ENCODE peak calls at places on chromosome X, in five cellular contexts. One of them, this sample, is unnamed.

GRCh38 chrX:57286507-57287251 is at the start of gene FAAH2:
- DNase-seq in osteoblast: no peak
- DNase-seq in GM12865: peak
- DNase-seq in HS-5: no peak
- DNase-seq in ACHN: peak
- DNase-seq in this sample: no peak

GRCh38 chrX:153321381-153322105 is at the start of gene PNMA6F:
- DNase-seq in ACHN: no peak
- DNase-seq in osteoblast: peak
- DNase-seq in HS-5: no peak
- DNase-seq in GM12865: no peak
- DNase-seq in this sample: no peak

GRCh38 chrX:10158279-10158939 is 1.6 kb downstream of the CLCN4 start:
- DNase-seq in HS-5: no peak
- DNase-seq in GM12865: no peak
- DNase-seq in osteoblast: peak
- DNase-seq in ACHN: no peak
- DNase-seq in this sample: peak

GRCh38 chrX:26234177-26234576 is 18.2 kb downstream of the MAGEB5 start:
- DNase-seq in HS-5: no peak
- DNase-seq in GM12865: no peak
- DNase-seq in osteoblast: peak
- DNase-seq in ACHN: no peak
- DNase-seq in this sample: no peak

GRCh38 chrX:105483011-105483410 is 262.5 kb upstream of the TEX13A start:
- DNase-seq in osteoblast: no peak
- DNase-seq in GM12865: no peak
- DNase-seq in ACHN: no peak
- DNase-seq in HS-5: no peak
- DNase-seq in this sample: no peak

GRCh38 chrX:34341258-34341657 is 209.1 kb upstream of the FAM47A start:
- DNase-seq in ACHN: peak
- DNase-seq in HS-5: no peak
- DNase-seq in GM12865: no peak
- DNase-seq in osteoblast: no peak
- DNase-seq in this sample: no peak

GRCh38 chrX:50586407-50586806 is 115.8 kb upstream of the DGKK start:
- DNase-seq in HS-5: no peak
- DNase-seq in osteoblast: no peak
- DNase-seq in GM12865: no peak
- DNase-seq in ACHN: no peak
- DNase-seq in this sample: no peak

GRCh38 chrX:149830192-149830873 is 48.6 kb downstream of the MAGEA9 start:
- DNase-seq in HS-5: no peak
- DNase-seq in ACHN: peak
- DNase-seq in GM12865: peak
- DNase-seq in osteoblast: peak
- DNase-seq in this sample: no peak

GRCh38 chrX:37487271-37487670 is 84.2 kb upstream of the LANCL3 start:
- DNase-seq in HS-5: no peak
- DNase-seq in ACHN: no peak
- DNase-seq in osteoblast: no peak
- DNase-seq in GM12865: no peak
- DNase-seq in this sample: no peak

GRCh38 chrX:80246273-80246672 is 174.0 kb upstream of the TENT5D start:
- DNase-seq in GM12865: no peak
- DNase-seq in ACHN: no peak
- DNase-seq in osteoblast: peak
- DNase-seq in HS-5: no peak
- DNase-seq in this sample: no peak

GRCh38 chrX:147827070-147827469 is 84.6 kb upstream of the FMR1 start:
- DNase-seq in ACHN: no peak
- DNase-seq in HS-5: no peak
- DNase-seq in GM12865: no peak
- DNase-seq in osteoblast: no peak
- DNase-seq in this sample: no peak

GRCh38 chrX:42771836-42772335 is 6.1 kb downstream of the PPP1R2C start:
- DNase-seq in HS-5: no peak
- DNase-seq in osteoblast: no peak
- DNase-seq in GM12865: no peak
- DNase-seq in ACHN: no peak
- DNase-seq in this sample: no peak

GRCh38 chrX:41491267-41492004 is 44.3 kb downstream of the NYX start:
- DNase-seq in GM12865: no peak
- DNase-seq in HS-5: peak
- DNase-seq in ACHN: peak
- DNase-seq in osteoblast: peak
- DNase-seq in this sample: no peak

GRCh38 chrX:47232803-47233332 is at the start of gene USP11:
- DNase-seq in GM12865: peak
- DNase-seq in HS-5: no peak
- DNase-seq in osteoblast: peak
- DNase-seq in ACHN: peak
- DNase-seq in this sample: peak

GRCh38 chrX:66889418-66889817 is 250.5 kb upstream of the EDA2R start:
- DNase-seq in ACHN: no peak
- DNase-seq in GM12865: no peak
- DNase-seq in osteoblast: peak
- DNase-seq in HS-5: no peak
- DNase-seq in this sample: no peak

GRCh38 chrX:8815460-8816065 is 14.4 kb upstream of the FAM9A start:
- DNase-seq in osteoblast: peak
- DNase-seq in HS-5: no peak
- DNase-seq in GM12865: peak
- DNase-seq in ACHN: peak
- DNase-seq in this sample: peak